ENCODE peak calls at places on chromosomes 6 and 20, in four cellular contexts. R is epithelial cell of esophagus, M is fibroblast of lung, W is foreskin fibroblast. D is an unnamed sample.

GRCh38 chr20:53829086-53829703 is 235.6 kb upstream of the ZNF217 start:
- DNase-seq in W (peak), R (peak), M (peak), D (peak)

GRCh38 chr6:100472674-100473073 is 8.0 kb upstream of the SIM1 start:
- DNase-seq in W (peak), M (no peak), R (peak), D (peak)

GRCh38 chr6:148984516-148985056 is 237.8 kb downstream of the UST start:
- DNase-seq in R (no peak), W (no peak), M (no peak), D (no peak)

GRCh38 chr6:158911746-158912158 is 88.2 kb downstream of the RSPH3 start:
- DNase-seq in R (peak), M (no peak), W (no peak), D (no peak)

GRCh38 chr6:22401206-22401605 is 104.4 kb upstream of the PRL start:
- DNase-seq in W (no peak), R (peak), M (no peak), D (no peak)

GRCh38 chr6:80210618-80211017 is 104.1 kb downstream of the BCKDHB start:
- DNase-seq in W (no peak), M (peak), R (peak), D (no peak)

GRCh38 chr6:13304101-13304500 is 24.2 kb downstream of the TBC1D7 start:
- DNase-seq in W (no peak), M (no peak), R (no peak), D (no peak)

GRCh38 chr6:163420315-163420667 is 5.8 kb downstream of the QKI start:
- DNase-seq in R (no peak), W (no peak), M (no peak), D (no peak)

GRCh38 chr6:78629836-78630235 is 237.5 kb upstream of the IRAK1BP1 start:
- DNase-seq in R (no peak), M (no peak), W (no peak), D (no peak)

GRCh38 chr6:33248643-33248931 is 23.1 kb downstream of the VPS52 start:
- DNase-seq in M (no peak), W (peak), R (peak), D (no peak)

GRCh38 chr20:41141153-41141815 is 3.9 kb downstream of the PLCG1 start:
- DNase-seq in R (no peak), M (peak), W (peak), D (no peak)

GRCh38 chr6:98179606-98180005 is 654.8 kb upstream of the POU3F2 start:
- DNase-seq in R (no peak), W (no peak), M (no peak), D (no peak)

GRCh38 chr6:11043961-11044711 is at the start of gene ELOVL2:
- DNase-seq in W (peak), M (peak), R (peak), D (no peak)

GRCh38 chr6:45031601-45032000 is 296.5 kb upstream of the RUNX2 start:
- DNase-seq in R (peak), W (no peak), M (no peak), D (no peak)

GRCh38 chr6:157249756-157250155 is 73.6 kb downstream of the TMEM242 start:
- DNase-seq in W (no peak), M (no peak), R (no peak), D (no peak)

DNA sequence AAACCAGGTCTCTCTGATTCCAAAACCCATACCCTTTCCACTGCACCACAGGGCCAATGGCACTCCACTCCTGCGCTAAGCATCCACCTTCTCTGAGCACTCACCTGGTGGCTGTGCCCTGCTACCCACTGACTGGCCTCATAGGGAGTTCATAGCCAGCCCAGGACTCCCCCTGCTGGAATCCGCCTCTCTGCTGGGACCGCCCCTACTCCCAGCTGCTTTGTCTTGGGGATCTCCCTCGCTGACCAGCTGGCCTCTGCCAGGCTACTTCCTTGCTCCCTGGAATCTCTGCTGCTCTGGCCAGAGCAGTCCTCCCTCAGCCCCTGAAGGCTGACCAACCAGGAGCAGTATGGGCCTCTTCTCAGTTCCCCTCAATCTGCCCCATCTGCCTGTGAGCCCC is 129.7 kb downstream of the FAXC start:
- DNase-seq in W (no peak), M (no peak), R (peak), D (peak)
- TF ChIP-seq CTCF in W (no peak), M (no peak), R (no peak), D (no peak)

GRCh38 chr6:88919032-88919431 is 44.4 kb downstream of the RNGTT start:
- DNase-seq in M (peak), R (peak), W (no peak), D (peak)
- TF ChIP-seq CTCF in M (no peak), R (no peak), W (no peak), D (peak)

GRCh38 chr20:33233129-33233774 is 2.5 kb upstream of the BPIFA1 start:
- DNase-seq in R (no peak), W (no peak), M (no peak), D (no peak)
- TF ChIP-seq CTCF in R (no peak), W (no peak), M (no peak), D (no peak)

GRCh38 chr6:12293234-12293930 is 3.2 kb downstream of the EDN1 start:
- DNase-seq in W (no peak), R (no peak), M (no peak), D (no peak)

GRCh38 chr6:12289655-12290489 is at the start of gene EDN1:
- DNase-seq in W (peak), M (peak), R (peak), D (peak)

GRCh38 chr6:12290490-12290820 is 294 bp downstream of the EDN1 start:
- DNase-seq in M (no peak), W (no peak), R (no peak), D (no peak)

GRCh38 chr6:12291083-12291784 is 1.1 kb downstream of the EDN1 start:
- DNase-seq in M (no peak), R (peak), W (no peak), D (peak)

GRCh38 chr6:12291785-12292604 is 1.8 kb downstream of the EDN1 start:
- DNase-seq in R (peak), M (no peak), W (no peak), D (peak)
- TF ChIP-seq CTCF in R (peak), M (peak), W (peak), D (peak)

GRCh38 chr20:14259691-14260090 is 77.7 kb downstream of the FLRT3 start:
- DNase-seq in W (peak), R (peak), M (no peak), D (no peak)

DNA sequence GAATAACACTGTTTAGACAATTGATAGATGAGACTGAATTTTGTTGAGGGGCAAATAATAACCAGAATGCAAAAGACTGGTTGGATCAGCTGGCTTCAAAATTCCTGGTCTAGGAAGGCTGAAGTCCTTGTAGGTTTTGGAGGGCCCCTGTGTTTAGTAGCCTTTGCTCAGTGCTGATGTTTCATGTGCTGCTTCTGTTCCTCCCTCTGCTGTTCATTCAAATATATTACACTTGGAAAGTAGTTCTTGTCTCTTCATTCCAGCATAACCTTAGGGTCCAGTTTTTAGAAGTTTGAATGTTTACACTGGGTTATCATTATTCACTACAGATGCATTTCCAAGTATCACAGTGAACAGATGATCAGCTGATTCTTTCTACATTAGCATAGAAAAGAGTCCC is 72.5 kb downstream of the FLRT3 start:
- DNase-seq in M (peak), R (peak), W (no peak), D (peak)
- TF ChIP-seq CTCF in M (peak), R (peak), W (peak), D (peak)

GRCh38 chr6:116402108-116402507 is 31.4 kb downstream of the DSE start:
- DNase-seq in M (no peak), W (no peak), R (no peak), D (no peak)
- TF ChIP-seq CTCF in M (no peak), W (no peak), R (no peak), D (peak)

GRCh38 chr6:86859513-86859912 is 77.8 kb upstream of the HTR1E start:
- DNase-seq in R (no peak), W (no peak), M (no peak), D (no peak)
- TF ChIP-seq CTCF in R (no peak), W (no peak), M (no peak), D (no peak)

GRCh38 chr6:27177454-27178000 is 70.0 kb upstream of the PRSS16 start:
- DNase-seq in R (peak), M (peak), W (peak), D (peak)

GRCh38 chr6:27176096-27176495 is 71.4 kb upstream of the PRSS16 start:
- DNase-seq in R (peak), W (no peak), M (peak), D (no peak)

GRCh38 chr6:27174958-27175357 is 72.5 kb upstream of the PRSS16 start:
- DNase-seq in M (no peak), R (no peak), W (no peak), D (no peak)

GRCh38 chr6:27178860-27179259 is 68.6 kb upstream of the PRSS16 start:
- DNase-seq in M (no peak), R (no peak), W (no peak), D (no peak)

DNA sequence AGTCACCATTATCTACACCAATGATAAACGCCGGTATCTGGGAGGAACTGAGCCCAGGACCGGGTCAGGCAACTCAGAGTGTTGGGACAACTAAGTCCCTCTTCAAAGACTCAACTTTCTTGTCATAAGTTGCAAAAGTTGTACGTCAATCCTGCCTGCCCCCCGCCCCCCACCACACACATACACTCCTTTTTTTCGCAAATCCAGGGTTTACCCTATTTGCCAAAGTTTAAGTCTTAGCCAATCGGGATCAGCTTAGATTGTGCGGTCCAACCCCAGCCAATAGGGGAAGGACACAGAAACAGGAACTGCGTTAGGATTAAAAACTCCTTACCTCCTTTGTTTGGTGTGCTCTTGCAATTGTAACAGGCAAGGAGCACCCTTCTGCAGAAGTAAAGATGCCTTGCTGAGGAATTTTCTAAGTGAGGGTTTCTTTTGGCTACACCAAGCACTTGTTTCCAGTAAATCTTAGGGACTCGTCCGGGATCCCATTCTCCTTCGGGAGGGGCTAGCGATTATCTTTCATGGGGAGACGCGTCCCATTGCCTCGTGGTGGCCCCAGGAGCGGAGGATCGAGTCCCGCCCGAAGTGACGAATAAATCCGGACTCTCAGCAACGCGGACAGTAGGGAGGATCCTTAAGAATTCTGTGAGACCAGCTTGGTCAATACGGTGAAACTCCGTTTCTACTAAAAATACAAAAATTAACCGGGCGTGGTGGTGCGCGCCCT is 69.3 kb upstream of the PRSS16 start:
- DNase-seq in R (peak), M (peak), W (peak), D (peak)
- TF ChIP-seq CTCF in R (no peak), M (no peak), W (no peak), D (no peak)

D was measured in MCF 10A.